ENCODE peak calls at places on chromosomes 6 and 20, in ten cellular contexts. R, D, M, Y, F, O, S, Z, W and G are unnamed samples.

GRCh38 chr6:17038316-17038715 is 63.5 kb upstream of the STMND1 start:
- DNase-seq in Y (no peak), M (no peak), F (no peak), S (no peak), D (no peak), O (peak; percentile 77), R (no peak), W (no peak), Z (no peak), G (peak; percentile 82)

GRCh38 chr6:82361631-82362030 is 2.0 kb upstream of the TPBG start:
- DNase-seq in O (no peak), D (no peak), W (no peak), M (no peak), F (no peak), R (no peak), Z (no peak), Y (no peak), S (no peak), G (no peak)

GRCh38 chr6:27892596-27893058 is 19.6 kb downstream of the OR2B2 start:
- DNase-seq in F (no peak), M (peak; percentile 25), D (no peak), O (no peak), S (no peak), Z (peak; percentile 95), W (no peak), Y (no peak), R (no peak), G (peak; percentile 31)

GRCh38 chr6:111872521-111873177 is 603 bp downstream of the FYN start:
- DNase-seq in S (peak; percentile 71), R (peak; percentile 34), Z (peak; percentile 39), F (no peak), D (peak; percentile 37), Y (peak; percentile 80), W (peak; percentile 77), O (peak; percentile 50), M (no peak), G (peak; percentile 42)

GRCh38 chr6:118476554-118476953 is 71.5 kb upstream of the PLN start:
- DNase-seq in S (no peak), O (no peak), W (no peak), R (no peak), F (no peak), D (no peak), Z (no peak), M (no peak), Y (no peak), G (no peak)

GRCh38 chr6:39302011-39302410 is 12.2 kb downstream of the KCNK17 start:
- DNase-seq in O (no peak), F (no peak), S (no peak), W (no peak), Y (no peak), R (no peak), M (no peak), D (no peak), Z (no peak), G (no peak)

GRCh38 chr6:125952764-125953501 is 3.6 kb upstream of the HINT3 start:
- DNase-seq in M (no peak), Z (no peak), D (no peak), O (peak; percentile 30), Y (no peak), W (peak; percentile 78), S (no peak), R (no peak), F (no peak), G (peak; percentile 42)

GRCh38 chr20:17533396-17533795 is 2.2 kb upstream of the BFSP1 start:
- DNase-seq in R (peak; percentile 44), Y (no peak), Z (no peak), F (no peak), D (no peak), M (peak; percentile 77), O (peak; percentile 66), S (no peak), W (peak; percentile 71), G (peak; percentile 72)

GRCh38 chr6:116840091-116840490 is 11.2 kb upstream of the GPRC6A start:
- DNase-seq in S (no peak), M (peak; percentile 25), D (no peak), Y (no peak), Z (no peak), O (no peak), R (no peak), F (no peak), W (no peak), G (peak; percentile 67)

GRCh38 chr6:88517737-88518136 is 351.6 kb upstream of the CNR1 start:
- DNase-seq in W (no peak), F (no peak), D (no peak), M (no peak), Z (no peak), O (no peak), R (no peak), Y (no peak), S (no peak), G (peak; percentile 24)

GRCh38 chr6:88519227-88520019 is 353.3 kb upstream of the CNR1 start:
- DNase-seq in F (no peak), D (no peak), Y (no peak), O (no peak), R (peak; percentile 7), M (no peak), Z (no peak), W (no peak), S (no peak), G (no peak)

GRCh38 chr6:88512951-88513350 is 346.8 kb upstream of the CNR1 start:
- DNase-seq in Y (no peak), F (no peak), S (no peak), O (no peak), M (peak; percentile 26), Z (no peak), W (no peak), D (no peak), R (no peak), G (no peak)

GRCh38 chr6:88513920-88514319 is 347.8 kb upstream of the CNR1 start:
- DNase-seq in R (no peak), F (no peak), M (no peak), Z (no peak), Y (no peak), S (no peak), O (no peak), D (no peak), W (no peak), G (no peak)
- TF ChIP-seq CTCF in R (no peak), F (no peak), M (no peak), Z (no peak), Y (no peak), S (no peak), O (peak; percentile 14), D (no peak), W (no peak), G (peak; percentile 14)

DNA sequence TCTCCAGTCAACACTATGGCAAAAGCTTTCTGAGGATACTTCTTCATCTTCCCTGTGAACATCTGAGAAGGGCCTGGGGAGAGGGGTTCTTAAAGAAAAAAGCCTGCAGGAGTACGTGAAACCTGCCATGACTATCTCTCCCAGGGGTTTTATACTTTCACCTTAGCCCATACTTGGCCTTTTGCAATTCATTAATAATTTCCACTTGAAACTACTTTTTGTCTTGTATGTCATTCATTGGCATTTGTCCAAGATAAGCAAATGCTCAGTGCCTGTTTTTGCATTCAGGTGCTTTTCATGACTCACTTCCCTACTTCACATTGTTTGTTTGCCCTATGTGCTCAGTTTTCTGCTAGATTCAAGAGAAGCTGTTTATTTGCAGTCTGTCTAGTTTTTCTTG is 580.3 kb upstream of the GJE1 start:
- DNase-seq in D (no peak), O (peak; percentile 13), M (peak; percentile 99), R (no peak), S (no peak), Y (no peak), W (no peak), Z (peak; percentile 18), F (no peak), G (peak; percentile 98)
- H3K4me3 ChIP-seq in D (no peak overlapping the region), O (no peak overlapping the region), M (no peak overlapping the region), R (no peak overlapping the region), S (no peak overlapping the region), Y (no peak overlapping the region), W (no peak overlapping the region), Z (no peak overlapping the region), F (no peak overlapping the region), G (no peak overlapping the region)

GRCh38 chr20:5864428-5864827 is 85.9 kb downstream of the TRMT6 start:
- DNase-seq in S (peak; percentile 54), Z (no peak), W (no peak), F (no peak), O (no peak), D (no peak), R (no peak), M (no peak), Y (no peak), G (no peak)

GRCh38 chr20:5855939-5856338 is 94.4 kb downstream of the TRMT6 start:
- DNase-seq in Z (no peak), R (no peak), S (no peak), Y (no peak), W (no peak), D (no peak), M (no peak), F (no peak), O (no peak), G (no peak)

GRCh38 chr20:5863040-5863811 is 87.1 kb downstream of the TRMT6 start:
- DNase-seq in R (no peak), Z (no peak), S (peak; percentile 67), M (peak; percentile 87), F (no peak), W (no peak), O (peak; percentile 64), D (peak; percentile 15), Y (peak; percentile 55), G (peak; percentile 85)

GRCh38 chr20:5862703-5863039 is 87.7 kb downstream of the TRMT6 start:
- DNase-seq in Z (no peak), O (no peak), S (no peak), M (no peak), Y (no peak), R (no peak), F (no peak), D (no peak), W (no peak), G (no peak)

DNA sequence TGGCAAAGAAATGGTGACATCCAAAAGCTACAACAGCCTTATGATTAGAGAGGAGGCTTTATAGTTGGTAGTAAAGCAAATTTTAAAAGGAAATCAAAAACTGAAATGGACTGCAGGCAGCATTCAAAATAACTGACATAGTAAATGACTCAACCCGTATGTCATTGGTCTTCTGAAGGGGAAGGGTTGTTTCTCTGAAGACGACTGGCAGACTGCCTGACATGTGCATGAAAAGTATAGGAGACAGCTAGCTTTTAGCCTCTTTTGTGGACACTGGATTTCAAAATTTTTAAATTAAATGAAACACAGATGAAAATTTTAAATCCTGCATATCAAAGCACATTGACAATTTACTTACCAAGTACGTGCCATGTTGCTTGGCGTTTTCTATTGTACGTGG is 90.7 kb downstream of the TRMT6 start:
- DNase-seq in F (no peak), M (no peak), D (no peak), O (peak; percentile 48), R (no peak), S (no peak), Z (no peak), W (no peak), Y (no peak), G (peak; percentile 71)
- TF ChIP-seq CTCF in F (no peak), M (no peak), D (no peak), O (no peak), R (no peak), S (no peak), Z (no peak), W (no peak), Y (no peak), G (no peak)

DNA sequence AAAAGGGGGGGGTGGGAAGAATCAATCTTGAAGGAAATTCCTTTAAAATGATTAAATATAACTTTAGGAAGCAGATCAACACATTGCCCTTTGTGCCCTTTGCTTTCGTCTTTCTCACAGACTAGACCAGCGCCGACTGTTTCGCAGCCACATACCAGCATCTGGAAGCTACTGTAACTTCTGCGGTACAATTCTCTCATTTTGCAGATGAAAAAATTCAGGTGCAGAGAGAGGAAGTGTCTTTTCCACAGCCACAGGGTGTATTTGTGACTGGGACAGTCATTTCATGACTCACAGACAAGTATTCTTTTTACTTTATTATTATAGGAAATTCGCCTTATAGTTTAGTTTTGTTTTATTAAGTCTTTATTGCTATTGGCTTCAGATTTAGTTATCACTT is 84.2 kb downstream of the UST start:
- DNase-seq in F (no peak), O (no peak), Z (no peak), D (no peak), S (no peak), M (no peak), R (no peak), Y (no peak), W (no peak), G (no peak)
- H3K4me3 ChIP-seq in F (no peak overlapping the region), O (no peak overlapping the region), Z (no peak overlapping the region), D (no peak overlapping the region), S (no peak overlapping the region), M (no peak overlapping the region), R (no peak overlapping the region), Y (no peak overlapping the region), W (no peak overlapping the region), G (no peak overlapping the region)